ENCODE peak calls at places on chromosomes 4 and X, in four cellular contexts. I is K562, O is H1, P is HepG2. R is an unnamed sample.

GRCh38 chr4:109472343-109472761 is 38.7 kb downstream of the SEC24B start:
- DNase-seq in I (peak), O (no peak), P (no peak), R (peak)

GRCh38 chrX:40260123-40260751 is 162.5 kb upstream of the BCOR start:
- DNase-seq in I (peak), O (no peak), P (no peak), R (no peak)

GRCh38 chrX:95629737-95630136 is 1054.9 kb upstream of the DIAPH2 start:
- DNase-seq in I (no peak), O (no peak), P (no peak), R (no peak)

GRCh38 chrX:127519323-127519722 is 532.9 kb downstream of the ACTRT1 start:
- DNase-seq in I (no peak), O (no peak), P (no peak), R (no peak)

GRCh38 chr4:8537041-8537461 is 43.1 kb upstream of the GPR78 start:
- DNase-seq in I (peak), O (no peak), P (peak), R (peak)

GRCh38 chr4:141912831-141913230 is 276.4 kb downstream of the IL15 start:
- DNase-seq in I (peak), O (no peak), P (no peak), R (no peak)

GRCh38 chrX:110317820-110318663 is at the start of gene AMMECR1:
- DNase-seq in I (peak), O (peak), P (peak), R (peak)

GRCh38 chr4:80188801-80189458 is 8.4 kb upstream of the PRDM8 start:
- DNase-seq in I (no peak), O (no peak), P (no peak), R (no peak)

GRCh38 chrX:15663439-15663838 is 1.2 kb downstream of the CLTRN start:
- DNase-seq in I (no peak), O (no peak), P (no peak), R (no peak)

GRCh38 chr4:53089940-53090729 is 228.0 kb downstream of the RASL11B start:
- DNase-seq in I (no peak), O (no peak), P (no peak), R (no peak)

GRCh38 chr4:80045831-80046230 is 27.2 kb downstream of the ANTXR2 start:
- DNase-seq in I (no peak), O (no peak), P (no peak), R (no peak)

GRCh38 chr4:12588572-12588971 is 895.6 kb downstream of the RAB28 start:
- DNase-seq in I (no peak), O (no peak), P (no peak), R (no peak)

GRCh38 chrX:72236841-72237240 is 2.0 kb downstream of the ERCC6L start:
- DNase-seq in I (no peak), O (no peak), P (no peak), R (no peak)

GRCh38 chr4:80434238-80434637 is 98.7 kb downstream of the CFAP299 start:
- DNase-seq in I (no peak), O (no peak), P (no peak), R (no peak)

GRCh38 chrX:10450229-10450958 is 170.0 kb downstream of the MID1 start:
- DNase-seq in I (no peak), O (no peak), P (no peak), R (no peak)

GRCh38 chr4:169147217-169147616 is 123.5 kb downstream of the SH3RF1 start:
- DNase-seq in I (no peak), O (no peak), P (no peak), R (peak)

GRCh38 chr4:11271263-11271662 is 157.4 kb downstream of the HS3ST1 start:
- DNase-seq in I (no peak), O (no peak), P (no peak), R (no peak)

GRCh38 chr4:177070533-177070932 is 239.1 kb upstream of the NEIL3 start:
- DNase-seq in I (no peak), O (no peak), P (no peak), R (no peak)

GRCh38 chr4:188439641-188440311 is 300.5 kb downstream of the TRIML1 start:
- DNase-seq in I (no peak), O (no peak), P (no peak), R (peak)

GRCh38 chrX:18877472-18877871 is 106.4 kb downstream of the PHKA2 start:
- DNase-seq in I (no peak), O (no peak), P (peak), R (no peak)

GRCh38 chrX:154815274-154815818 is 10.1 kb upstream of the MPP1 start:
- DNase-seq in I (peak), O (no peak), P (no peak), R (no peak)

GRCh38 chr4:121198261-121198660 is 34.1 kb upstream of the TNIP3 start:
- DNase-seq in I (no peak), O (no peak), P (no peak), R (no peak)

GRCh38 chr4:152935661-152936445 is at the start of gene FHDC1:
- DNase-seq in I (peak), O (peak), P (no peak), R (peak)

GRCh38 chr4:8214091-8214490 is 15.0 kb downstream of the SH3TC1 start:
- DNase-seq in I (no peak), O (no peak), P (no peak), R (no peak)

GRCh38 chrX:25544641-25545040 is 528.9 kb upstream of the ARX start:
- DNase-seq in I (no peak), O (no peak), P (no peak), R (no peak)

GRCh38 chr4:6551660-6552059 is 23.3 kb upstream of the MAN2B2 start:
- DNase-seq in I (no peak), O (no peak), P (no peak), R (no peak)

GRCh38 chr4:140300271-140300970 is 73.0 kb upstream of the SCOC start:
- DNase-seq in I (no peak), O (peak), P (no peak), R (peak)

GRCh38 chrX:54357414-54358377 is at the start of gene WNK3:
- DNase-seq in I (no peak), O (peak), P (peak), R (peak)

GRCh38 chr4:116400480-116400879 is 684.9 kb downstream of the TRAM1L1 start:
- DNase-seq in I (peak), O (no peak), P (no peak), R (no peak)

GRCh38 chr4:147509386-147509785 is 28.5 kb downstream of the EDNRA start:
- DNase-seq in I (no peak), O (no peak), P (no peak), R (no peak)

GRCh38 chr4:113968473-113968872 is 11.0 kb downstream of the ARSJ start:
- DNase-seq in I (no peak), O (no peak), P (no peak), R (no peak)

GRCh38 chr4:113971706-113972360 is 7.6 kb downstream of the ARSJ start:
- DNase-seq in I (no peak), O (no peak), P (no peak), R (peak)

GRCh38 chr4:113967687-113968086 is 11.8 kb downstream of the ARSJ start:
- DNase-seq in I (no peak), O (no peak), P (no peak), R (no peak)

GRCh38 chr4:113972781-113973180 is 6.7 kb downstream of the ARSJ start:
- DNase-seq in I (no peak), O (no peak), P (no peak), R (no peak)

GRCh38 chr4:113969935-113970334 is 9.5 kb downstream of the ARSJ start:
- DNase-seq in I (no peak), O (no peak), P (no peak), R (no peak)
- TF ChIP-seq PHF8 in I (no peak), O (no peak), P (no peak), R (no peak)

DNA sequence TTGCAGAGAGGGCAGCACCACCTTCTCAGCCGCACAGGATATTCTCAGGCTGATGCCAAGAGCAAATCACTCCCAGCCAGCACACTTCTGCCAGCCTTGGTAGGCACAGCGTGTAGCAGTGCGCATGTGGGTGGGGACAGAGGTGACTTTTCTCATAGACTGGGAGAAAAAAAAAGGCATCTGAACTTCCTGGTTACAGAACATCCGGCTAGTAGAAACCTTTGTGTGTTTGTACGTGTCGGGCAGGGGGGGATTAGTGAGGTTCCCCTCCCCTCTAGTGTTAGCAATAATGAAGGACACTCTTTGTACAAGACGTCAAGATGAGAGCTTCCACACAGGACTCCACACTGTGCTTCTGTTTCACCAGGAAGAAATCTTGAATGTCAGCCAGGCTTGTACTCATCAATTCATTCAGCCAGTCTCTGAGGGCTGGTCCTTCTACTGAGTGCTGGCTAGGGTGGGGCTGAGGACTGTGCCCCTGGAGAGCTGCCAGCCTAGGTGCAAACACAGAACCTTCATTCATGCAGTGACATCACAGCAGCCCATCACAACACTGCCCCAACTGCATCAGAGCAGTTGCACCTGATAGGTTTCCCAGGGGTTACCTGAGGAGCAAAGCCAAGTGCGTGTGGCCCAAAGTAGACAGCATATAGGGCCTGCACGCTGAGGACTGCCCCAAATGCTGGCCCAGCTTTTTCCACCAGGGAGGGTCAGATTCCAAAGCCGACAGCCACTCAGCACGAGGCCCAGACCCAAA is 34.7 kb downstream of the SLC25A5 start:
- DNase-seq in I (no peak), O (no peak), P (peak), R (peak)
- TF ChIP-seq PHF8 in I (no peak), O (no peak), P (no peak), R (no peak)

DNA sequence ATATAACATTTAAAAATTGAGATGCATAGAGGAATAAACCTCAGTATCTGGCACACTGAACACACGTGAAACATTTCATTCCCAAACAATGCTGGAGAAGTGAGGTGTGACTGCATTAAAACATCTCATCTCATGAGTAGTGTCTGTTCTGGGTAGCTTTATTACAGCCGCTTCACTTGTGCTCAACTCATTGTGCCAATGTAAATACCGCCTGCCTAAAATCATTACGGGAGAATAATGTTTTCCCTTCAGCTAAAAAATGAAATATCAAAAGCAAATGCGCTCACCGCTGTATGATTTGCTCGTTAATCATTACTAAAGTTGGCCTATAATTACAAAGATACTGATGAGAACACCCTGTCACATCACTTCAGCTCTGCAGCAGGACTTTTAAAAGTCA is 110.2 kb upstream of the PRPS2 start:
- DNase-seq in I (no peak), O (no peak), P (no peak), R (no peak)
- TF ChIP-seq PHF8 in I (no peak), O (no peak), P (no peak), R (no peak)

GRCh38 chrX:6460893-6461490 is 73.9 kb downstream of the VCX3A start:
- DNase-seq in I (no peak), O (no peak), P (no peak), R (no peak)
- TF ChIP-seq PHF8 in I (no peak), O (no peak), P (no peak), R (no peak)

GRCh38 chrX:38895775-38896174 is 94.5 kb downstream of the MID1IP1 start:
- DNase-seq in I (no peak), O (no peak), P (no peak), R (no peak)
- TF ChIP-seq PHF8 in I (no peak), O (no peak), P (no peak), R (no peak)

DNA sequence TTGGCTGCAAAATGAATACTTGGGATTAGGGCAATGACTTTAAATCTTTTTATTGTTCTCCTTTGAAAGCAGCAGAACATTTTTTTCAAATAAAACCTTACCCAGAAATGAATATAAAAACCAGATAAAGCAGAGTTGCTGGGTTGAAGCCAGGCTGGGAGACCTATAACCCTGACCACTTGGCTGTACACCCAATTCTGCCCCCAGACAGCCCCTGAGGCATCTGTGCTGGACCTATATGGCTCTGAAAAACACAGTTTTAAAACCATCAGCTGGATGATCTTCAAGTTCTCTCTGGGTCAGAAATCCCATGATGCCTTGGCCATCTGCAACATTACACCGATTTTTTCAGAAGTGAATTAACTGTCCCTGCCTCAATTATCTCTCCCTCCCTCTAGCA is 23.7 kb upstream of the GLRA2 start:
- DNase-seq in I (no peak), O (no peak), P (no peak), R (no peak)
- TF ChIP-seq PHF8 in I (no peak), O (no peak), P (no peak), R (no peak)

GRCh38 chr4:110631582-110632505 is 9.0 kb upstream of the PITX2 start:
- DNase-seq in I (peak), O (peak), P (peak), R (peak)
- TF ChIP-seq PHF8 in I (no peak), O (no peak), P (no peak), R (no peak)

GRCh38 chr4:1668488-1668840 is 15.6 kb downstream of the FAM53A start:
- DNase-seq in I (no peak), O (no peak), P (no peak), R (no peak)
- TF ChIP-seq PHF8 in I (no peak), O (no peak), P (no peak), R (no peak)

GRCh38 chr4:143381171-143382118 is 44.8 kb downstream of the GAB1 start:
- DNase-seq in I (peak), O (no peak), P (no peak), R (no peak)
- TF ChIP-seq PHF8 in I (no peak), O (no peak), P (no peak), R (no peak)

GRCh38 chr4:122990891-122991290 is 68.5 kb upstream of the NUDT6 start:
- DNase-seq in I (no peak), O (no peak), P (no peak), R (no peak)

GRCh38 chr4:122997463-122998101 is 75.2 kb upstream of the NUDT6 start:
- DNase-seq in I (no peak), O (no peak), P (no peak), R (no peak)

GRCh38 chr4:122988696-122989095 is 66.3 kb upstream of the NUDT6 start:
- DNase-seq in I (no peak), O (no peak), P (no peak), R (no peak)

GRCh38 chr4:122996350-122996749 is 74.0 kb upstream of the NUDT6 start:
- DNase-seq in I (no peak), O (no peak), P (no peak), R (no peak)

DNA sequence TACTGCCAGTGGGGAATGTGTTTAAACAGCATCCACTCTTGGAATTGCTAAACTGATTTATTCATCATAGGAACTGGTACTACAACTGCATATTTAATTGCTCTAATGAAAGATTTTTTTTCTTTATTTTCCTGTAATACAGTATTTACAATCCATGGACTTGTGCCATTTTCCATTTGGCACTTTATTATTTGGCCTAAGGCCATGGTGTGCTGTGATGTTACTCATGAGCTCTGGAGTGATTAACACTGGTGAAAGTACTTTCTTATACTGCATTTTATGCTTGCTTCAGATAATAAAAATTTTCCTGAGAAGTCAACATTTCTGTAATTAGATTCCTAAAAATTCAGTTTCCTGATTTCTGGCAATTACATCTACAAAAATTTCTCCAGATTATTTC is 69.7 kb upstream of the NUDT6 start:
- DNase-seq in I (no peak), O (no peak), P (no peak), R (no peak)
- TF ChIP-seq PHF8 in I (no peak), O (no peak), P (no peak), R (no peak)

R was measured in A549.